ENCODE peak calls at places on chromosomes 12 and 14, in six cellular contexts. J, K, Y, Z, O and N are unnamed samples.

GRCh38 chr12:71594214-71594948 is 69.3 kb downstream of the ZFC3H1 start:
- DNase-seq in J (no peak), K (peak; percentile 8), Y (no peak), Z (no peak), O (no peak), N (no peak)

GRCh38 chr12:53414756-53415417 is 8.8 kb upstream of the AMHR2 start:
- DNase-seq in J (peak; percentile 26), K (no peak), Y (no peak), Z (no peak), O (no peak), N (no peak)

GRCh38 chr12:58412466-58412865 is 471.1 kb downstream of the ATP23 start:
- DNase-seq in J (no peak), K (no peak), Y (no peak), Z (no peak), O (no peak), N (no peak)

GRCh38 chr12:120483621-120484020 is 12.3 kb upstream of the DYNLL1 start:
- DNase-seq in J (no peak), K (no peak), Y (no peak), Z (no peak), O (no peak), N (no peak)

GRCh38 chr14:50768693-50769092 is 62.3 kb downstream of the NIN start:
- DNase-seq in J (no peak), K (no peak), Y (no peak), Z (no peak), O (no peak), N (no peak)

GRCh38 chr12:56836317-56836716 is 73.2 kb downstream of the HSD17B6 start:
- DNase-seq in J (no peak), K (peak; percentile 11), Y (no peak), Z (no peak), O (peak; percentile 77), N (no peak)

GRCh38 chr12:64029013-64029857 is 184.7 kb downstream of the SRGAP1 start:
- DNase-seq in J (no peak), K (no peak), Y (no peak), Z (no peak), O (peak; percentile 26), N (no peak)

GRCh38 chr14:75068294-75069020 is 984 bp upstream of the ZC2HC1C start:
- DNase-seq in J (no peak), K (no peak), Y (no peak), Z (no peak), O (no peak), N (no peak)

GRCh38 chr12:91922139-91922538 is 223.5 kb downstream of the BTG1 start:
- DNase-seq in J (no peak), K (no peak), Y (no peak), Z (no peak), O (no peak), N (no peak)

GRCh38 chr14:61104358-61104757 is 123.3 kb downstream of the SLC38A6 start:
- DNase-seq in J (no peak), K (no peak), Y (no peak), Z (no peak), O (no peak), N (no peak)

GRCh38 chr14:75579882-75580281 is 1.5 kb downstream of the FLVCR2 start:
- DNase-seq in J (no peak), K (peak; percentile 29), Y (no peak), Z (no peak), O (peak; percentile 46), N (no peak)

GRCh38 chr12:106309671-106310313 is 7.3 kb downstream of the TCP11L2 start:
- DNase-seq in J (no peak), K (no peak), Y (no peak), Z (no peak), O (no peak), N (no peak)

GRCh38 chr12:96308881-96309280 is 91.4 kb downstream of the CDK17 start:
- DNase-seq in J (no peak), K (no peak), Y (no peak), Z (no peak), O (no peak), N (no peak)

GRCh38 chr14:30283822-30284446 is 275.0 kb upstream of the G2E3 start:
- DNase-seq in J (peak; percentile 70), K (no peak), Y (no peak), Z (no peak), O (peak; percentile 69), N (no peak)

GRCh38 chr14:23930742-23931141 is 22.8 kb upstream of the DHRS4 start:
- DNase-seq in J (no peak), K (no peak), Y (no peak), Z (no peak), O (no peak), N (no peak)

DNA sequence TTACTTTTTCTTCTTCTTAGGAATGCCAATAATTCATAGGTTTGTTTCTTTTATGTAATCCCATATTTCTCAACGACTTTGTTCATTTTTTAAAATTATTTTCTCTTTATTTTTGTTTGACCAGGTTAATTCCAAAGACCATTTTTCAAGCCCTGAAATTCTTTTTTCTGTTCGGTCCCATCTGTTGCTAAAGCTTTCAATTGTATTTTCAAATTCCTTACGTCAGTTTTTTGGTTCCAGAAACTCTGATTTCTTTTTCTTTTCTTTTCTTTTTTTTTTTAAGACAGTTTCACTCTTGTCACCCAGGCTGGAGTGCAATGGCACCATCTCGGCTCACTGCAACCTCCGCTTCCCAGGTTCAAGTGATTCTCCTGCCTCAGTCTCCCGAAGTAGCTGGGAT is 27.6 kb downstream of the RAB3IP start:
- DNase-seq in J (no peak), K (no peak), Y (no peak), Z (no peak), O (no peak), N (no peak)
- H3K9me3 ChIP-seq in J (peaks cover 18% of the 10 kb centered on the region), K (peaks cover 73% of the 10 kb centered on the region), Y (peaks cover 11% of the 10 kb centered on the region), Z (no peaks in the 10 kb centered on the region), O (no peaks in the 10 kb centered on the region), N (peaks cover 3% of the 10 kb centered on the region)

GRCh38 chr12:16086462-16086861 is 175.3 kb downstream of the DERA start:
- DNase-seq in J (no peak), K (no peak), Y (no peak), Z (no peak), O (no peak), N (no peak)
- H3K9me3 ChIP-seq in J (no peaks in the 10 kb centered on the region), K (no peaks in the 10 kb centered on the region), Y (no peaks in the 10 kb centered on the region), Z (no peaks in the 10 kb centered on the region), O (no peaks in the 10 kb centered on the region), N (no peaks in the 10 kb centered on the region)

GRCh38 chr12:114226241-114226928 is 179.6 kb downstream of the TBX5 start:
- DNase-seq in J (no peak), K (no peak), Y (no peak), Z (no peak), O (no peak), N (no peak)

GRCh38 chr12:114232187-114232586 is 173.8 kb downstream of the TBX5 start:
- DNase-seq in J (no peak), K (no peak), Y (no peak), Z (no peak), O (no peak), N (no peak)

GRCh38 chr12:114229150-114229549 is 176.8 kb downstream of the TBX5 start:
- DNase-seq in J (no peak), K (no peak), Y (no peak), Z (no peak), O (no peak), N (no peak)
- H3K9me3 ChIP-seq in J (no peaks in the 10 kb centered on the region), K (no peaks in the 10 kb centered on the region), Y (no peaks in the 10 kb centered on the region), Z (no peaks in the 10 kb centered on the region), O (no peaks in the 10 kb centered on the region), N (no peaks in the 10 kb centered on the region)

DNA sequence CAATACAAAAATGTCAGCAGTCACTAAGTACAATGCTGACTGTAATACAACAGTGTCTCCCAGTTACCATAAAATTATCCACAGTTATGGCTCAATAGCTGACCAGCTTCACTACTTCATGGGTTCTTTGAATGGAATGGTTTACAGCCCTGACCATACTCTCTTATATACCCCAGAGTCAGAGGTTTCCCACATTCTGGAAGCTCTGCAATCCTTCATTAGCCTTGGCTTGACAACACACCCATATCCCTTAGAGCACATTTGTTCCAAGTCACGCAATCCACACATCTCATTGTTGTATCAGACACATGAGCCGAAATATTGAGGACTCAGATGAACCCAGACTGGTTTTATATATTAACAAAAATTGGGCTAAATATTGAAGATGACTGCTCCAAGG is 209.5 kb upstream of the PLXNC1 start:
- DNase-seq in J (no peak), K (no peak), Y (no peak), Z (no peak), O (no peak), N (no peak)
- H3K9me3 ChIP-seq in J (no peaks in the 10 kb centered on the region), K (peaks cover 13% of the 10 kb centered on the region), Y (peaks cover 9% of the 10 kb centered on the region), Z (no peaks in the 10 kb centered on the region), O (no peaks in the 10 kb centered on the region), N (no peaks in the 10 kb centered on the region)